ENCODE peak calls at places on chromosomes 7 and 10, in nine cellular contexts. Z, Q, X, B, K, M, S, W and U are unnamed samples.

GRCh38 chr10:124748206-124748605 is 4.0 kb upstream of the FAM53B start:
- DNase-seq in Z (no peak), Q (no peak), X (no peak), B (no peak), K (no peak), M (no peak), S (no peak), W (no peak), U (no peak)

GRCh38 chr7:2107386-2108085 is 125.2 kb downstream of the MAD1L1 start:
- DNase-seq in Z (no peak), Q (no peak), X (no peak), B (no peak), K (no peak), M (no peak), S (no peak), W (no peak), U (no peak)

GRCh38 chr7:107119376-107120100 is 49.3 kb upstream of the HBP1 start:
- DNase-seq in Z (no peak), Q (no peak), X (no peak), B (no peak), K (no peak), M (no peak), S (no peak), W (no peak), U (no peak)

GRCh38 chr10:61779950-61780659 is 117.4 kb downstream of the CABCOCO1 start:
- DNase-seq in Z (peak), Q (peak), X (no peak), B (peak), K (no peak), M (peak), S (peak), W (peak), U (peak)

GRCh38 chr7:33130184-33130583 is 820 bp downstream of the BBS9 start:
- DNase-seq in Z (no peak), Q (no peak), X (no peak), B (peak), K (no peak), M (peak), S (no peak), W (no peak), U (no peak)

GRCh38 chr10:132069849-132070182 is 4.1 kb downstream of the JAKMIP3 start:
- DNase-seq in Z (no peak), Q (no peak), X (no peak), B (no peak), K (no peak), M (no peak), S (no peak), W (no peak), U (no peak)

GRCh38 chr10:16787361-16787791 is 29.8 kb downstream of the RSU1 start:
- DNase-seq in Z (no peak), Q (peak), X (no peak), B (no peak), K (no peak), M (no peak), S (peak), W (no peak), U (no peak)

GRCh38 chr10:53406532-53406931 is 633.9 kb upstream of the MBL2 start:
- DNase-seq in Z (no peak), Q (no peak), X (no peak), B (no peak), K (no peak), M (no peak), S (no peak), W (no peak), U (no peak)

GRCh38 chr10:67971311-67971710 is 86.9 kb downstream of the SIRT1 start:
- DNase-seq in Z (no peak), Q (no peak), X (no peak), B (no peak), K (no peak), M (no peak), S (no peak), W (no peak), U (no peak)

GRCh38 chr7:135486258-135486657 is 23.6 kb downstream of the CNOT4 start:
- DNase-seq in Z (peak), Q (no peak), X (no peak), B (peak), K (no peak), M (peak), S (no peak), W (no peak), U (peak)

GRCh38 chr7:14446829-14447228 is 455.7 kb downstream of the DGKB start:
- DNase-seq in Z (no peak), Q (no peak), X (no peak), B (no peak), K (no peak), M (no peak), S (no peak), W (no peak), U (no peak)

GRCh38 chr7:81066797-81067196 is 147.9 kb upstream of the SEMA3C start:
- DNase-seq in Z (no peak), Q (no peak), X (no peak), B (no peak), K (no peak), M (no peak), S (no peak), W (no peak), U (no peak)

GRCh38 chr7:135877799-135878198 is 99.4 kb downstream of the MTPN start:
- DNase-seq in Z (peak), Q (no peak), X (no peak), B (peak), K (no peak), M (peak), S (no peak), W (no peak), U (peak)

GRCh38 chr7:114128880-114129279 is 210.1 kb upstream of the PPP1R3A start:
- DNase-seq in Z (no peak), Q (no peak), X (no peak), B (no peak), K (no peak), M (no peak), S (no peak), W (no peak), U (no peak)

GRCh38 chr7:50359258-50359994 is 54.9 kb downstream of the IKZF1 start:
- DNase-seq in Z (no peak), Q (no peak), X (no peak), B (no peak), K (no peak), M (no peak), S (no peak), W (no peak), U (no peak)

GRCh38 chr7:117248810-117249209 is 74.0 kb downstream of the WNT2 start:
- DNase-seq in Z (peak), Q (no peak), X (no peak), B (no peak), K (no peak), M (peak), S (no peak), W (no peak), U (no peak)

GRCh38 chr10:48582970-48583369 is 21.9 kb downstream of the ARHGAP22 start:
- DNase-seq in Z (no peak), Q (peak), X (no peak), B (no peak), K (no peak), M (no peak), S (no peak), W (no peak), U (no peak)

GRCh38 chr7:38550881-38551280 is 80.3 kb downstream of the AMPH start:
- DNase-seq in Z (no peak), Q (no peak), X (no peak), B (no peak), K (no peak), M (no peak), S (no peak), W (no peak), U (no peak)